ENCODE peak calls at places on chromosomes 4 and X, in eight cellular contexts. L is endothelial cell; T is CD8-positive, alpha-beta T cell; E is posterior cingulate gyrus; H is stimulated activated CD8-positive, alpha-beta memory T cell treated with anti-CD3 and anti-CD28 coated beads, Interleukin-15, amount 100 ng/mL, for 24 hours; P is mammary epithelial cell; R is astrocyte of the spinal cord; Q is GM12891. M is an unnamed sample.

GRCh38 chr4:26069218-26069617 is 155.2 kb downstream of the SMIM20 start:
- DNase-seq in Q (no peak), H (no peak), P (no peak), R (peak; percentile 45), T (no peak), E (no peak), L (peak; percentile 16), M (peak; percentile 46)

GRCh38 chr4:79949186-79949585 is 123.8 kb downstream of the ANTXR2 start:
- DNase-seq in T (no peak), P (no peak), H (no peak), L (no peak), E (no peak), Q (no peak), R (no peak), M (no peak)

GRCh38 chr4:125316391-125316780 is 1.6 kb downstream of the FAT4 start:
- DNase-seq in R (no peak), P (no peak), Q (no peak), L (peak; percentile 25), T (no peak), H (no peak), E (peak; percentile 7), M (peak; percentile 45)

GRCh38 chrX:152072236-152072635 is 66.1 kb downstream of the MAGEA10 start:
- DNase-seq in R (peak; percentile 87), H (no peak), E (no peak), T (no peak), P (peak; percentile 74), L (no peak), Q (no peak), M (peak; percentile 78)

GRCh38 chr4:89110541-89110985 is 770 bp upstream of the TIGD2 start:
- DNase-seq in E (no peak), R (no peak), H (no peak), Q (no peak), L (no peak), T (no peak), P (no peak), M (no peak)

GRCh38 chr4:109745830-109746229 is 16.0 kb upstream of the PLA2G12A start:
- DNase-seq in Q (no peak), P (no peak), E (no peak), R (no peak), L (no peak), T (no peak), H (no peak), M (no peak)

GRCh38 chrX:39063037-39063436 is 261.8 kb downstream of the MID1IP1 start:
- DNase-seq in T (no peak), R (no peak), E (no peak), P (no peak), Q (no peak), L (no peak), H (no peak), M (peak; percentile 5)

GRCh38 chrX:47623540-47624027 is 3.9 kb upstream of the SYN1 start:
- DNase-seq in Q (no peak), T (peak; percentile 28), L (peak; percentile 51), R (peak; percentile 68), P (peak; percentile 26), H (peak; percentile 25), E (peak; percentile 79), M (peak; percentile 82)

GRCh38 chr4:6201580-6202091 is 1.3 kb upstream of the JAKMIP1 start:
- DNase-seq in R (no peak), L (no peak), E (no peak), H (no peak), T (no peak), Q (no peak), P (no peak), M (no peak)

GRCh38 chr4:95049838-95050237 is 292.1 kb downstream of the BMPR1B start:
- DNase-seq in T (no peak), Q (no peak), L (no peak), E (no peak), R (peak; percentile 63), H (no peak), P (no peak), M (peak; percentile 35)

GRCh38 chrX:27186671-27187070 is 276.5 kb downstream of the PPP4R3C start:
- DNase-seq in Q (no peak), E (no peak), H (no peak), P (peak; percentile 34), R (peak; percentile 24), L (no peak), T (no peak), M (peak; percentile 46)

M was measured in fibroblast of pulmonary artery.